ENCODE peak calls at places on chromosomes 6 and 20, in seven cellular contexts. U is IMR-90; J is left ventricle myocardium inferior; X is transverse colon; E is MG63; I is CD4-positive, alpha-beta T cell; D is BJ. M is an unnamed sample. For H3K27me3, the result is how much of the 10 kb centered on the place peaks cover.

GRCh38 chr6:111552999-111553398 is 52.7 kb downstream of the TRAF3IP2 start:
- DNase-seq in U (no peak), J (no peak), X (no peak), E (no peak), I (no peak), D (no peak), M (no peak)

GRCh38 chr6:63598251-63599036 is 26.2 kb downstream of the LOC128125822 start:
- DNase-seq in U (peak), J (peak), X (peak), E (peak), I (peak), D (no peak), M (peak)

GRCh38 chr6:107692351-107692750 is 131.8 kb downstream of the SCML4 start:
- DNase-seq in U (peak), J (no peak), X (no peak), E (no peak), I (no peak), D (no peak), M (no peak)

GRCh38 chr6:165668951-165669350 is 5.9 kb upstream of the PDE10A start:
- DNase-seq in U (no peak), J (no peak), X (no peak), E (no peak), I (no peak), D (no peak), M (peak)

GRCh38 chr6:67683960-67684359 is 951.1 kb upstream of the ADGRB3 start:
- DNase-seq in U (peak), J (no peak), X (no peak), E (peak), I (no peak), D (no peak), M (no peak)

GRCh38 chr20:39800548-39800947 is 838.4 kb downstream of the DHX35 start:
- DNase-seq in U (peak), J (peak), X (no peak), E (peak), I (no peak), D (no peak), M (no peak)

GRCh38 chr6:47042238-47042843 is at the start of gene ADGRF1:
- DNase-seq in U (no peak), J (no peak), X (peak), E (no peak), I (no peak), D (no peak), M (no peak)

GRCh38 chr6:14365393-14365792 is 247.8 kb downstream of the CD83 start:
- DNase-seq in U (peak), J (no peak), X (no peak), E (no peak), I (no peak), D (peak), M (no peak)

GRCh38 chr20:57222631-57222950 is 43.9 kb downstream of the BMP7 start:
- DNase-seq in U (no peak), J (no peak), X (no peak), E (peak), I (no peak), D (no peak), M (no peak)

GRCh38 chr6:139508023-139508422 is 133.6 kb upstream of the CITED2 start:
- DNase-seq in U (peak), J (no peak), X (no peak), E (no peak), I (no peak), D (no peak), M (peak)

GRCh38 chr6:90227165-90227564 is 69.5 kb downstream of the BACH2 start:
- DNase-seq in U (no peak), J (peak), X (no peak), E (no peak), I (no peak), D (no peak), M (peak)

GRCh38 chr20:62896526-62896925 is 29.8 kb downstream of the DIDO1 start:
- DNase-seq in U (no peak), J (peak), X (no peak), E (no peak), I (no peak), D (no peak), M (no peak)

GRCh38 chr6:66496659-66497058 is 789.6 kb upstream of the EYS start:
- DNase-seq in U (no peak), J (no peak), X (no peak), E (no peak), I (no peak), D (no peak), M (peak)

GRCh38 chr20:25338112-25339023 is 52.3 kb downstream of the ABHD12 start:
- DNase-seq in U (no peak), J (no peak), X (no peak), E (no peak), I (no peak), D (no peak), M (no peak)

GRCh38 chr6:93048381-93048780 is 371.0 kb downstream of the EPHA7 start:
- DNase-seq in U (no peak), J (no peak), X (no peak), E (no peak), I (no peak), D (no peak), M (no peak)

GRCh38 chr20:60410865-60411264 is 452.6 kb downstream of the CDH26 start:
- DNase-seq in U (no peak), J (no peak), X (no peak), E (no peak), I (no peak), D (no peak), M (no peak)

GRCh38 chr20:8540466-8540865 is 408.4 kb downstream of the PLCB1 start:
- DNase-seq in U (no peak), J (no peak), X (no peak), E (no peak), I (no peak), D (no peak), M (no peak)

GRCh38 chr6:25172819-25173218 is 106.4 kb upstream of the CARMIL1 start:
- DNase-seq in U (peak), J (no peak), X (no peak), E (peak), I (no peak), D (peak), M (peak)

GRCh38 chr6:129368076-129368475 is 341.9 kb downstream of the ARHGAP18 start:
- DNase-seq in U (no peak), J (no peak), X (no peak), E (no peak), I (no peak), D (no peak), M (no peak)

GRCh38 chr20:62712606-62713005 is 4.0 kb downstream of the NTSR1 start:
- DNase-seq in U (no peak), J (no peak), X (no peak), E (no peak), I (no peak), D (no peak), M (no peak)

GRCh38 chr6:2999621-3000455 is at the start of gene NQO2:
- DNase-seq in U (peak), J (peak), X (peak), E (peak), I (peak), D (no peak), M (peak)

GRCh38 chr6:152630832-152631231 is 6.3 kb downstream of the SYNE1 start:
- DNase-seq in U (no peak), J (no peak), X (no peak), E (no peak), I (no peak), D (no peak), M (no peak)

GRCh38 chr6:101079696-101080270 is 198.7 kb upstream of the ASCC3 start:
- DNase-seq in U (no peak), J (no peak), X (no peak), E (no peak), I (no peak), D (no peak), M (no peak)

GRCh38 chr6:85129881-85130280 is 320.0 kb upstream of the NT5E start:
- DNase-seq in U (peak), J (no peak), X (no peak), E (no peak), I (no peak), D (no peak), M (no peak)

GRCh38 chr6:63764318-63764916 is 128.8 kb downstream of the PHF3 start:
- DNase-seq in U (peak), J (no peak), X (no peak), E (no peak), I (no peak), D (no peak), M (no peak)

GRCh38 chr6:135481786-135482369 is 15.7 kb downstream of the AHI1 start:
- DNase-seq in U (peak), J (no peak), X (no peak), E (no peak), I (no peak), D (no peak), M (no peak)

GRCh38 chr6:44494011-44494501 is 106.5 kb downstream of the CDC5L start:
- DNase-seq in U (peak), J (no peak), X (no peak), E (peak), I (no peak), D (peak), M (no peak)

GRCh38 chr20:45945678-45946148 is 11.2 kb downstream of the PCIF1 start:
- DNase-seq in U (peak), J (no peak), X (no peak), E (peak), I (no peak), D (no peak), M (no peak)

GRCh38 chr20:49659096-49659495 is 54.6 kb downstream of the B4GALT5 start:
- DNase-seq in U (no peak), J (no peak), X (no peak), E (no peak), I (no peak), D (no peak), M (peak)

GRCh38 chr6:117265425-117266266 is at the start of gene VGLL2:
- DNase-seq in U (peak), J (peak), X (peak), E (peak), I (no peak), D (no peak), M (peak)

GRCh38 chr6:21102624-21103023 is 490.9 kb upstream of the SOX4 start:
- DNase-seq in U (no peak), J (no peak), X (no peak), E (no peak), I (no peak), D (no peak), M (no peak)

GRCh38 chr6:156599977-156600647 is 177.1 kb upstream of the ARID1B start:
- DNase-seq in U (no peak), J (no peak), X (no peak), E (no peak), I (no peak), D (no peak), M (no peak)

GRCh38 chr6:112743343-112743742 is 396.2 kb downstream of the RFPL4B start:
- DNase-seq in U (no peak), J (no peak), X (no peak), E (no peak), I (no peak), D (no peak), M (no peak)

GRCh38 chr6:53956804-53957203 is 154.4 kb upstream of the MLIP start:
- DNase-seq in U (no peak), J (no peak), X (no peak), E (no peak), I (no peak), D (no peak), M (no peak)

GRCh38 chr6:2529217-2529719 is 221.5 kb downstream of the MYLK4 start:
- DNase-seq in U (no peak), J (no peak), X (no peak), E (no peak), I (no peak), D (no peak), M (no peak)

GRCh38 chr6:31887608-31888007 is 8.8 kb upstream of the SLC44A4 start:
- DNase-seq in U (no peak), J (no peak), X (no peak), E (no peak), I (no peak), D (no peak), M (no peak)

GRCh38 chr6:74654296-74654695 is 551.6 kb downstream of the COL12A1 start:
- DNase-seq in U (no peak), J (no peak), X (no peak), E (no peak), I (no peak), D (no peak), M (no peak)

GRCh38 chr6:40326689-40327404 is 260.3 kb downstream of the LRFN2 start:
- DNase-seq in U (no peak), J (no peak), X (no peak), E (no peak), I (no peak), D (no peak), M (peak)

GRCh38 chr6:45838996-45839395 is 176.7 kb downstream of the CLIC5 start:
- DNase-seq in U (no peak), J (no peak), X (no peak), E (peak), I (no peak), D (no peak), M (no peak)
- H3K27me3 ChIP-seq in U (under half), J (under half), X (under half), E (under half), I (under half), D (under half), M (under half)

GRCh38 chr6:143993965-143994646 is 14.0 kb downstream of the PLAGL1 start:
- DNase-seq in U (no peak), J (no peak), X (no peak), E (no peak), I (no peak), D (no peak), M (no peak)
- H3K27me3 ChIP-seq in U (under half), J (under half), X (under half), E (under half), I (under half), D (under half), M (under half)

GRCh38 chr6:17656092-17656491 is 50.6 kb downstream of the NUP153 start:
- DNase-seq in U (no peak), J (no peak), X (no peak), E (no peak), I (no peak), D (no peak), M (no peak)

GRCh38 chr6:17648745-17649144 is 48.6 kb downstream of the FAM8A1 start:
- DNase-seq in U (no peak), J (no peak), X (no peak), E (no peak), I (no peak), D (no peak), M (no peak)

GRCh38 chr6:17656644-17657043 is 50.1 kb downstream of the NUP153 start:
- DNase-seq in U (peak), J (no peak), X (no peak), E (no peak), I (no peak), D (no peak), M (no peak)

GRCh38 chr6:17650910-17651309 is 50.8 kb downstream of the FAM8A1 start:
- DNase-seq in U (no peak), J (no peak), X (no peak), E (no peak), I (no peak), D (no peak), M (no peak)

DNA sequence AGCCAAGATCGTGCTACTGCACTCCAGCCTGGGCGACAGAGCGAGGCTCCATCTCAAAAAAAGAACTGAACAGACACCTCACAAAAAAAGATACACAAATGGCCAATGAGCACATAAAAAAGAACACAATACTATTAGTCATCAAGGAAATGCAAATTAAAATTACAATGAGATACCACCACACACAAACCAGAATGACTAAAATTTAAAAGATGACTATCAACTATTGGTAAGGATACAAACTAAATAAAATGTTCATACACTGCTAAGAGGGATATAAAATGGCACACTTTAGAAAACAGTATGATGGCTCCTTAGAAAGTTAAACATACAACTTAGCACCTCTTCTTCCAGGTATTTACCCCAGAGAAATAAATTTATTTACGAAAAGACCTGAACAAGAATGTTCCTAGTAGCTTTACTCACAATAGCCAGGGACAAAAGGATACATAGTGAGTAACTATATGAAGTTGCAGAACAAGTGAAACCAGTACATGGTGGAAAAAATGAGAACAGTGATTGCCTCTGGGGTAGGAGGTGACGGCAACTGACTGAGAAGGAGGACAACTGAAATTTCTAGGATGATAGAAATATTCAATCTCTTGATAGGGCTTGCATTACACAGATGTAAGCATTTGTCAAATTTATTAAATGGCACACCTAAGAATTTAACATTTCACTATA is 53.2 kb downstream of the FAM8A1 start:
- DNase-seq in U (no peak), J (no peak), X (no peak), E (no peak), I (no peak), D (no peak), M (no peak)
- H3K27me3 ChIP-seq in U (under half), J (under half), X (under half), E (under half), I (under half), D (under half), M (under half)

DNA sequence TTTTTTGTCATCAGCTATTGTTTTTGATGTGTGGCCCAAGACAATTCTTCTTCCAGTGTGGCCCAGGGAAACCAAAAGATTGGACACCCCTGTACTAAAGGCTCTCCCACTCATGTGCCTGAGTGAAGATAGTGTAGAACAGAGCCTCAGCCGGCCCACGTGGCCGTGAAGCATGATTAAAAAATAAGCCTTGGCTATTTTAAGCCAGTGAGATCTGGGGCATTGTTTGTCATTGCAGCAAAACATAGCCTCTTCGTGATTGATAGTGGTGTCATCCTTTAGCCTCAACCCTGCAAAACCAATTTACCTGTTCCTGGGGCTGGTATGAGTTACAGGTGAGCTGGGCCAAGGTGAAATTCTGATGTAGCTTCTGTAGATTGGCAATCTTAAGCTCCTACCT is 85.3 kb downstream of the TULP4 start:
- DNase-seq in U (no peak), J (no peak), X (no peak), E (no peak), I (no peak), D (no peak), M (no peak)
- H3K27me3 ChIP-seq in U (under half), J (under half), X (under half), E (under half), I (under half), D (under half), M (under half)

GRCh38 chr20:35115606-35116005 is 23.0 kb upstream of the TRPC4AP start:
- DNase-seq in U (no peak), J (no peak), X (no peak), E (no peak), I (no peak), D (no peak), M (no peak)
- H3K27me3 ChIP-seq in U (under half), J (under half), X (under half), E (under half), I (under half), D (under half), M (under half)

GRCh38 chr6:35044771-35045275 is 96.3 kb downstream of the TCP11 start:
- DNase-seq in U (no peak), J (no peak), X (peak), E (peak), I (no peak), D (no peak), M (peak)
- H3K27me3 ChIP-seq in U (under half), J (under half), X (under half), E (under half), I (under half), D (under half), M (under half)